ENCODE peak calls at places on chromosomes 5 and 9, in seven cellular contexts. Z, P, J, A, L, O and C are unnamed samples.

GRCh38 chr9:70983723-70984280 is 137.6 kb downstream of the TRPM3 start:
- DNase-seq in L (no peak), O (no peak), Z (peak; percentile 17), J (no peak), A (no peak), P (no peak), C (no peak)

GRCh38 chr5:75059887-75060286 is 7.5 kb upstream of the GCNT4 start:
- DNase-seq in L (no peak), J (no peak), A (no peak), O (no peak), Z (no peak), P (no peak), C (no peak)

GRCh38 chr5:179308563-179309382 is 36.5 kb downstream of the ADAMTS2 start:
- DNase-seq in O (peak; percentile 56), J (no peak), P (no peak), A (no peak), L (no peak), Z (no peak), C (no peak)

GRCh38 chr5:168603776-168604175 is 24.6 kb upstream of the PANK3 start:
- DNase-seq in P (peak; percentile 46), Z (no peak), J (no peak), L (no peak), A (peak; percentile 38), O (no peak), C (no peak)

GRCh38 chr9:126275386-126276001 is 51.1 kb upstream of the MVB12B start:
- DNase-seq in A (no peak), Z (no peak), L (peak; percentile 65), J (no peak), P (no peak), O (no peak), C (no peak)

GRCh38 chr9:97052735-97053134 is 13.8 kb upstream of the CTSV start:
- DNase-seq in L (no peak), Z (no peak), P (no peak), A (no peak), O (no peak), J (no peak), C (no peak)

GRCh38 chr9:89678394-89679005 is 73.7 kb downstream of the GADD45G start:
- DNase-seq in A (no peak), Z (no peak), O (no peak), P (no peak), J (no peak), L (no peak), C (no peak)

GRCh38 chr5:154601014-154601413 is 123.0 kb upstream of the HAND1 start:
- DNase-seq in A (no peak), Z (no peak), L (no peak), J (no peak), P (no peak), O (no peak), C (no peak)

GRCh38 chr9:86185872-86186271 is 73.6 kb downstream of the C9orf153 start:
- DNase-seq in P (peak; percentile 42), L (no peak), J (no peak), Z (no peak), A (no peak), O (no peak), C (no peak)